ENCODE peak calls at places on chromosomes 2 and 18, in eight cellular contexts. A is endothelial cell of umbilical vein, H is breast epithelium, L is Peyer's patch, D is vagina, M is transverse colon, G is body of pancreas, E is esophagus squamous epithelium. J is an unnamed sample. For H3K4me1, the result is how much of the 10 kb centered on the place peaks cover.

GRCh38 chr2:197386242-197386641 is 48.6 kb downstream of the SF3B1 start:
- DNase-seq in A (no peak), H (no peak), L (no peak), D (no peak), M (no peak), G (no peak), E (no peak), J (no peak)

GRCh38 chr2:151946856-151947523 is 118.8 kb upstream of the ARL5A start:
- DNase-seq in A (peak), H (no peak), L (peak), D (no peak), M (peak), G (peak), E (no peak), J (peak)

GRCh38 chr2:70947556-70948184 is 12.0 kb downstream of the ATP6V1B1 start:
- DNase-seq in A (peak), H (peak), L (no peak), D (peak), M (no peak), G (peak), E (no peak), J (peak)

GRCh38 chr2:220277445-220277960 is 650.1 kb downstream of the SLC4A3 start:
- DNase-seq in A (no peak), H (peak), L (no peak), D (no peak), M (no peak), G (peak), E (no peak), J (peak)

GRCh38 chr18:54323561-54323960 is 34.1 kb downstream of the STARD6 start:
- DNase-seq in A (no peak), H (no peak), L (no peak), D (no peak), M (no peak), G (no peak), E (no peak), J (no peak)

GRCh38 chr2:239605976-239606375 is 205.2 kb upstream of the HDAC4 start:
- DNase-seq in A (no peak), H (no peak), L (no peak), D (no peak), M (no peak), G (no peak), E (no peak), J (no peak)

GRCh38 chr18:6595666-6596065 is 133.8 kb upstream of the ARHGAP28 start:
- DNase-seq in A (no peak), H (no peak), L (no peak), D (no peak), M (no peak), G (no peak), E (no peak), J (no peak)

GRCh38 chr2:200477667-200478121 is 32.2 kb downstream of the KCTD18 start:
- DNase-seq in A (no peak), H (no peak), L (no peak), D (no peak), M (peak), G (peak), E (no peak), J (peak)

GRCh38 chr18:5456577-5457466 is 87.0 kb downstream of the EPB41L3 start:
- DNase-seq in A (peak), H (no peak), L (no peak), D (no peak), M (no peak), G (no peak), E (no peak), J (peak)

GRCh38 chr2:111950241-111950640 is 51.8 kb downstream of the MERTK start:
- DNase-seq in A (no peak), H (no peak), L (no peak), D (no peak), M (no peak), G (no peak), E (no peak), J (no peak)

GRCh38 chr2:149645391-149645790 is 57.8 kb upstream of the MMADHC start:
- DNase-seq in A (peak), H (no peak), L (no peak), D (no peak), M (no peak), G (no peak), E (no peak), J (no peak)

GRCh38 chr2:173374634-173375033 is 20.0 kb downstream of the CDCA7 start:
- DNase-seq in A (no peak), H (no peak), L (no peak), D (no peak), M (no peak), G (no peak), E (no peak), J (no peak)

GRCh38 chr2:186862869-186863709 is 14.1 kb upstream of the ZSWIM2 start:
- DNase-seq in A (peak), H (no peak), L (no peak), D (no peak), M (no peak), G (no peak), E (no peak), J (no peak)

GRCh38 chr2:61135510-61135909 is 26.5 kb upstream of the C2orf74 start:
- DNase-seq in A (peak), H (no peak), L (no peak), D (no peak), M (no peak), G (no peak), E (no peak), J (peak)

GRCh38 chr2:215409331-215410127 is 26.3 kb downstream of the FN1 start:
- DNase-seq in A (no peak), H (no peak), L (no peak), D (no peak), M (no peak), G (no peak), E (no peak), J (no peak)

GRCh38 chr2:239318790-239319189 is 82.0 kb downstream of the HDAC4 start:
- DNase-seq in A (no peak), H (no peak), L (no peak), D (no peak), M (no peak), G (no peak), E (no peak), J (peak)

GRCh38 chr2:18251486-18251885 is 309.0 kb downstream of the RDH14 start:
- DNase-seq in A (no peak), H (no peak), L (no peak), D (no peak), M (no peak), G (no peak), E (no peak), J (no peak)

GRCh38 chr2:120844098-120844738 is 108.5 kb downstream of the GLI2 start:
- DNase-seq in A (no peak), H (no peak), L (no peak), D (no peak), M (no peak), G (no peak), E (no peak), J (no peak)

GRCh38 chr2:172241219-172241618 is 138.5 kb upstream of the DLX2 start:
- DNase-seq in A (no peak), H (no peak), L (no peak), D (no peak), M (no peak), G (no peak), E (no peak), J (no peak)

GRCh38 chr2:202932425-202933138 is 20.5 kb downstream of the CARF start:
- DNase-seq in A (no peak), H (no peak), L (no peak), D (no peak), M (no peak), G (no peak), E (no peak), J (no peak)

GRCh38 chr2:216339456-216340279 is 32.6 kb downstream of the MARCHF4 start:
- DNase-seq in A (peak), H (no peak), L (no peak), D (no peak), M (no peak), G (no peak), E (no peak), J (no peak)

GRCh38 chr2:186098821-186099220 is 360.2 kb downstream of the FSIP2 start:
- DNase-seq in A (peak), H (no peak), L (no peak), D (no peak), M (no peak), G (no peak), E (no peak), J (no peak)

GRCh38 chr2:59181347-59181746 is 940.2 kb upstream of the FANCL start:
- DNase-seq in A (no peak), H (no peak), L (no peak), D (no peak), M (no peak), G (no peak), E (no peak), J (no peak)

GRCh38 chr2:161825429-161825828 is 201.2 kb downstream of the SLC4A10 start:
- DNase-seq in A (no peak), H (no peak), L (no peak), D (no peak), M (no peak), G (no peak), E (no peak), J (no peak)

GRCh38 chr2:217853301-217853881 is 149.4 kb downstream of the TNS1 start:
- DNase-seq in A (no peak), H (no peak), L (no peak), D (no peak), M (no peak), G (no peak), E (no peak), J (no peak)

GRCh38 chr2:164335947-164336346 is 285.3 kb downstream of the GRB14 start:
- DNase-seq in A (no peak), H (no peak), L (no peak), D (no peak), M (no peak), G (no peak), E (no peak), J (no peak)

GRCh38 chr2:101012054-101012705 is 10.1 kb downstream of the RPL31 start:
- DNase-seq in A (no peak), H (no peak), L (no peak), D (no peak), M (no peak), G (no peak), E (no peak), J (no peak)

GRCh38 chr18:9175115-9175514 is 38.5 kb downstream of the ANKRD12 start:
- DNase-seq in A (no peak), H (no peak), L (no peak), D (no peak), M (no peak), G (no peak), E (no peak), J (no peak)

GRCh38 chr18:9173770-9174233 is 37.2 kb downstream of the ANKRD12 start:
- DNase-seq in A (no peak), H (no peak), L (no peak), D (no peak), M (no peak), G (no peak), E (no peak), J (no peak)

GRCh38 chr18:9172506-9173127 is 36.0 kb downstream of the ANKRD12 start:
- DNase-seq in A (no peak), H (no peak), L (no peak), D (no peak), M (no peak), G (no peak), E (no peak), J (no peak)

GRCh38 chr18:9177047-9177446 is 40.5 kb downstream of the ANKRD12 start:
- DNase-seq in A (no peak), H (no peak), L (no peak), D (no peak), M (no peak), G (no peak), E (no peak), J (no peak)

GRCh38 chr18:9174302-9174701 is 37.7 kb downstream of the ANKRD12 start:
- DNase-seq in A (no peak), H (no peak), L (no peak), D (no peak), M (no peak), G (no peak), E (no peak), J (no peak)
- H3K4me1 ChIP-seq in A (under half), H (under half), L (under half), D (under half), M (under half), G (under half), E (under half), J (under half)

DNA sequence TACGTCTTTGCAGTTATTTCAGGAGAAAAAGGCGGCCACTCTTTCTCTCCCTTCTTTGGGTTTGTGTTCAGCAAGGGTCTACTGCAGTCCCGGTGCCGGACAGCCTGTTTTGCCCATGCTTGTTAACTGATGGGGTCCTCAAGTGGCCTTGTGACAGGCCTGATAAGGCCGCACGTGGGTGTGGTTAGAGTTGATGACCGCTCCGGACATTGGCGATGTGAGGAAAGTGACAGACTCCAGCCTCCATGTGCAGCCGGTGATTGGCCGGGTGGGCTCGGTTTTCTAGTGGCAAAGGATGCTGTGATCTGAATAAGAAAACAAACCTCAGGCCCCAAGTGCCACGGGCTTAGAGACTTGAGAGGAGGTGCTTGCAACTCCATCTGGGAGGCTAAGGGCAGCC is 15.6 kb downstream of the HPCAL1 start:
- DNase-seq in A (no peak), H (no peak), L (no peak), D (no peak), M (no peak), G (no peak), E (no peak), J (no peak)
- H3K27ac ChIP-seq in A (no peak), H (no peak), L (no peak), D (no peak), M (no peak), G (no peak), E (no peak), J (no peak)

GRCh38 chr18:37565985-37566478 is 434 bp upstream of the CELF4 start:
- DNase-seq in A (no peak), H (no peak), L (no peak), D (no peak), M (no peak), G (peak), E (no peak), J (peak)
- TF ChIP-seq POLR2A in A (no peak), H (no peak), L (no peak), D (no peak), M (no peak), G (peak), E (no peak), J (peak)

GRCh38 chr2:48328972-48329723 is 200.8 kb upstream of the STON1 start:
- DNase-seq in A (peak), H (no peak), L (no peak), D (no peak), M (no peak), G (no peak), E (no peak), J (no peak)

GRCh38 chr2:48328159-48328816 is 201.7 kb upstream of the STON1 start:
- DNase-seq in A (no peak), H (no peak), L (no peak), D (no peak), M (no peak), G (no peak), E (no peak), J (no peak)

GRCh38 chr2:48337871-48338270 is 192.1 kb upstream of the STON1 start:
- DNase-seq in A (no peak), H (no peak), L (no peak), D (no peak), M (no peak), G (no peak), E (no peak), J (no peak)

GRCh38 chr2:48334180-48334579 is 195.8 kb upstream of the STON1 start:
- DNase-seq in A (no peak), H (no peak), L (no peak), D (no peak), M (no peak), G (no peak), E (no peak), J (no peak)

DNA sequence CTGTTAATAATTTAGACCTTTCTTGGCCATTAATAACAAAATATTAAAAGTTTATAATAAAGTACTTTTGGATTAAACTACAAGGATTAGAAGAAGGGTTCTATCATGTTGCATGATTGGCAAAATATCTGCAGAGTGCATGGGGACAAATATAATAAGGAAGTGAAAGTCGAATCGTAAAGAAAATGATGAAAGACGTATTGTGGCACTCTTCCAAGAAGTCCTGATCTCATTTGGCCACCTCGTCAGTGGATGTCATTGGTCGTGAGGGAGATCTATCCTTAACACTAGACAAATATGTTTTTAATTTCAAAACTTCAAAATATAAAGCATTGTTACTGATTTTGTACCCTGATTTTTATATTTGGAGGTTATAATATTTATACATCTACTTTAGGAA is 197.7 kb upstream of the STON1 start:
- DNase-seq in A (peak), H (no peak), L (no peak), D (no peak), M (no peak), G (no peak), E (no peak), J (no peak)
- H3K4me1 ChIP-seq in A (under half), H (under half), L (under half), D (under half), M (under half), G (under half), E (under half), J (under half)

DNA sequence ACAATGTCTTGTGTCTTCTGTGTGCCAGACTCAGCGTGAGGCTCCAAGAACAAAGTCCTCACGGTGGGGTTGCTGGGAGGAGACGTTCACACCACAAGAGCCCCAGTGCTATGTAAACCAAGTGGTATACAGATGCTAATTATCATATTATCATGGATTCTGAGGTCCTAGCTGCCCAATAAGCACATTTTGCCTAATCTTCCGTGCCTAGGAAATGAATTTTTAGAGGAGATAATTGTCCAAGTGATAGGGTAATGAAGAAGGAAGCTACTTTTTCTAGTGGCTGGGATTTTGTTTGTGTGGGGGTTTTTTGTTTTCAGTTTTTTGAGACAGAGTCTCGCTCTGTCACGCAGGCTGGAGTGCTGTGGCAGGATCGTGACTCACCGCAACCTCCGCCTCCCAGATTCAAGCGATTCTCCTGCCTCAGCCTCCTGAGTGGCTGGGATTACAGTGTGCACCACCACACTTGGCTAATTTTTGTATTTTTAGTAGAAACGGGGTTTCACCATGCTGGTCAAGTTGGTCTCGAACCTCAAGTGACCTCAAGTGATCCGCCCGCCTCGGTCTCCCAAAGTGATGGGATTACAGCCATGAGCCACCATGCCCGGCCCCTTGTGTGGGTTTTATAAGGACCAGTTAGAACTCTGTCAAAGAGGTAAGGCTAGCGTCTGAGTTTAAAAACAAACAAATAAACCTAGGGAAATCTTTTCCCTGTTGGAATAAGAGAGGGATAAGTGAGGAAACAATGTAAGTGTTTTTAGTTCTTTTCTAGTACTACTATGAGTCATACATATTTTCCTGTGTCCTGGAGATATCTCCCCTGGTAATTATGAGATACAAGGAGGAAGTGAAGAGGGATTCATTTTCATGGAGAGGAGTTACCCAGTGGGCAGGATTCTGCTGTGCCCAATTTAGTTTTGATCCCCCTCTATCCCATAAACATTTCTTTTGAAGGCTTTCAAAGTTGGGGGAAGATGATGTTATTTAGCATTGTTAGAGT is 9.5 kb upstream of the SMAD7 start:
- DNase-seq in A (peak), H (no peak), L (no peak), D (no peak), M (no peak), G (no peak), E (no peak), J (no peak)
- H3K27ac ChIP-seq in A (no peak), H (no peak), L (no peak), D (peak), M (no peak), G (no peak), E (no peak), J (no peak)

GRCh38 chr2:231679906-231680283 is 28.4 kb upstream of the PTMA start:
- DNase-seq in A (no peak), H (no peak), L (no peak), D (no peak), M (no peak), G (no peak), E (no peak), J (no peak)

GRCh38 chr2:231682546-231683291 is 25.6 kb upstream of the PTMA start:
- DNase-seq in A (no peak), H (no peak), L (no peak), D (no peak), M (no peak), G (no peak), E (no peak), J (no peak)

GRCh38 chr2:231680284-231680991 is 27.9 kb upstream of the PTMA start:
- DNase-seq in A (no peak), H (no peak), L (no peak), D (no peak), M (peak), G (peak), E (no peak), J (no peak)

GRCh38 chr2:231679131-231679530 is 29.2 kb upstream of the PTMA start:
- DNase-seq in A (no peak), H (no peak), L (no peak), D (no peak), M (no peak), G (no peak), E (no peak), J (no peak)

DNA sequence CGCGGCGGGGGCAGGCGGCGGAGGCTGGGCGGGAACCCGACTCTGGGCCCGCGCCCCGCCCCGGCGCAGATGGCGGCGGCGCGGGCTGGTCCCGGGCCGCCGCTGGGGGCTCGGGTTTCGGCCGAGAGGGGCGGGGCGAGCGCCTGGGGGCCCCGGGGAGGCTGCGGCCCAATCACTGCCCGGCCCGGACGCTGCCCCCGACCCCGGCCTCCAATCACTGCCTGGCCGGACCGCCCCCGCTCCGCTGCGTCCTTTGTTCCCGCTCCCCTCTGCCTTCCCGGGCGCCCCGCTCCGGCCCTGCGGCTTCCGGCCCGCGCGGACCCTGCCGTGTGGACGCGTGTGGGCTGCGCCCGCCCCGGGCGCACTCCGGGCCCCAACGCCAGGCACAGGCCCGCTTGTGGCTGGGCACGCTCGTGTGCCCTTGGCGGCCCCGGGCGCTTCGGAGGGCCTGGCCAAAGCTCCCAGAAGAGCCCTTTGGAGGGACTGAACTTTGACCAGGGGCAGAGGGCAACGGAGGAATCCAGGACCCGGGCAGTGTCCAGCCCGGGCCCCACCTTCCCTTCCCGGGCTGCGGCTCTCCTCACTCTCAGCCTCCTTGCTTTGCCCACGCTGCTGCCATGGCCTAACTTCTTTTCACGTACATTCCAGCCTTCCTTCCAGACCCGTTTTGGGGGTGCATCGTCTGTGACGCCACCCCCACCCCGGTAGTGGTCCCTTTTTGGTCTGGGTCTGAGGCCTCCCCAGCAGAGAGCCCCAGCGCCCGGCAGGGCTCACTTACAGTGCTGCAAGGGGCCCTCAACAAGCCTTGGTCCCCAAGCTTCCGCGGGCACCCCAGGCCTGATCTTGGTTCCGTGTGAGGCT is 27.1 kb upstream of the PTMA start:
- DNase-seq in A (peak), H (no peak), L (peak), D (no peak), M (peak), G (peak), E (no peak), J (peak)
- TF ChIP-seq POLR2A in A (peak), H (no peak), L (peak), D (peak), M (peak), G (peak), E (no peak), J (peak)

J was measured in adrenal gland.